ENCODE peak calls at places on chromosomes 6 and 20, in six cellular contexts. Z is RWPE1; U is mesothelial cell of epicardium; H is naive thymus-derived CD4-positive, alpha-beta T cell; E is fibroblast of gingiva; S is ACHN. L is an unnamed sample.

GRCh38 chr6:78605909-78606446 is 261.4 kb upstream of the IRAK1BP1 start:
- DNase-seq in Z (peak; percentile 66), U (no peak), H (no peak), E (peak; percentile 62), S (peak; percentile 13), L (no peak)

GRCh38 chr6:94902974-94903628 is 674.2 kb upstream of the MANEA start:
- DNase-seq in Z (no peak), U (no peak), H (no peak), E (no peak), S (no peak), L (peak; percentile 1)

GRCh38 chr6:1773697-1774096 is 164.0 kb downstream of the FOXC1 start:
- DNase-seq in Z (no peak), U (no peak), H (no peak), E (no peak), S (no peak), L (no peak)

GRCh38 chr6:6964675-6965074 is 143.1 kb upstream of the RREB1 start:
- DNase-seq in Z (no peak), U (no peak), H (no peak), E (no peak), S (no peak), L (no peak)

GRCh38 chr20:219290-220115 is 7.6 kb upstream of the DEFB129 start:
- DNase-seq in Z (peak; percentile 56), U (no peak), H (no peak), E (no peak), S (peak; percentile 35), L (peak; percentile 49)

GRCh38 chr20:21141825-21142224 is 15.9 kb downstream of the KIZ start:
- DNase-seq in Z (no peak), U (no peak), H (no peak), E (no peak), S (no peak), L (no peak)

GRCh38 chr6:133955582-133956412 is 2.8 kb downstream of the TBPL1 start:
- DNase-seq in Z (no peak), U (no peak), H (no peak), E (no peak), S (no peak), L (no peak)

GRCh38 chr6:48664850-48665249 is 553.9 kb upstream of the PTCHD4 start:
- DNase-seq in Z (no peak), U (no peak), H (no peak), E (no peak), S (no peak), L (no peak)

GRCh38 chr6:113423956-113424355 is 433.2 kb upstream of the MARCKS start:
- DNase-seq in Z (no peak), U (no peak), H (no peak), E (no peak), S (no peak), L (no peak)

GRCh38 chr6:66355471-66355870 is 648.4 kb upstream of the EYS start:
- DNase-seq in Z (no peak), U (no peak), H (no peak), E (no peak), S (no peak), L (no peak)

GRCh38 chr6:1516742-1517520 is 92.8 kb upstream of the FOXC1 start:
- DNase-seq in Z (no peak), U (no peak), H (no peak), E (no peak), S (no peak), L (no peak)

GRCh38 chr6:44038543-44039065 is 88.6 kb downstream of the MRPL14 start:
- DNase-seq in Z (no peak), U (no peak), H (no peak), E (no peak), S (no peak), L (no peak)

GRCh38 chr6:11875325-11876109 is 96.9 kb upstream of the ADTRP start:
- DNase-seq in Z (no peak), U (no peak), H (no peak), E (no peak), S (no peak), L (no peak)

GRCh38 chr20:11267131-11267761 is 593.4 kb upstream of the JAG1 start:
- DNase-seq in Z (peak; percentile 99), U (no peak), H (no peak), E (peak; percentile 58), S (peak; percentile 89), L (peak; percentile 93)

GRCh38 chr6:1558388-1558787 is 51.3 kb upstream of the FOXC1 start:
- DNase-seq in Z (no peak), U (no peak), H (no peak), E (no peak), S (no peak), L (no peak)

GRCh38 chr6:35048631-35049083 is 92.5 kb downstream of the TCP11 start:
- DNase-seq in Z (no peak), U (no peak), H (peak; percentile 51), E (no peak), S (no peak), L (no peak)

GRCh38 chr6:2209226-2209809 is 36.1 kb downstream of the GMDS start:
- DNase-seq in Z (peak; percentile 41), U (no peak), H (no peak), E (no peak), S (peak; percentile 54), L (peak; percentile 54)

GRCh38 chr6:121856296-121856695 is 420.9 kb downstream of the GJA1 start:
- DNase-seq in Z (no peak), U (no peak), H (no peak), E (peak; percentile 72), S (no peak), L (no peak)

GRCh38 chr6:73200247-73200646 is 25.0 kb downstream of the KHDC1L start:
- DNase-seq in Z (no peak), U (no peak), H (no peak), E (no peak), S (no peak), L (no peak)

GRCh38 chr6:46090115-46091079 is 39.4 kb upstream of the ENPP4 start:
- DNase-seq in Z (peak; percentile 63), U (peak; percentile 27), H (peak; percentile 44), E (peak; percentile 30), S (peak; percentile 39), L (peak; percentile 25)

GRCh38 chr6:145036236-145036635 is 699.1 kb downstream of the EPM2A start:
- DNase-seq in Z (no peak), U (no peak), H (no peak), E (no peak), S (no peak), L (no peak)

GRCh38 chr6:87700351-87700728 is 1.7 kb downstream of the AKIRIN2 start:
- DNase-seq in Z (no peak), U (no peak), H (no peak), E (no peak), S (no peak), L (no peak)

GRCh38 chr20:14992961-14993360 is 655.5 kb upstream of the FLRT3 start:
- DNase-seq in Z (no peak), U (no peak), H (no peak), E (peak; percentile 53), S (no peak), L (no peak)

GRCh38 chr20:39993737-39994136 is 695.3 kb downstream of the MAFB start:
- DNase-seq in Z (no peak), U (no peak), H (no peak), E (no peak), S (no peak), L (no peak)

GRCh38 chr6:113414511-113414910 is 442.6 kb upstream of the MARCKS start:
- DNase-seq in Z (peak; percentile 56), U (no peak), H (no peak), E (peak; percentile 72), S (peak; percentile 73), L (peak; percentile 69)

GRCh38 chr20:4435210-4435609 is 286.5 kb upstream of the PRND start:
- DNase-seq in Z (no peak), U (no peak), H (no peak), E (peak; percentile 82), S (no peak), L (no peak)

GRCh38 chr6:36381502-36382389 is 5.7 kb downstream of the ETV7 start:
- DNase-seq in Z (no peak), U (no peak), H (no peak), E (no peak), S (no peak), L (no peak)

GRCh38 chr6:137998461-137999019 is 108.7 kb downstream of the PERP start:
- DNase-seq in Z (no peak), U (no peak), H (no peak), E (no peak), S (no peak), L (no peak)

GRCh38 chr20:63267681-63268080 is 4.9 kb upstream of the ARFGAP1 start:
- DNase-seq in Z (no peak), U (no peak), H (no peak), E (no peak), S (no peak), L (no peak)

GRCh38 chr6:135438907-135439535 is 58.5 kb downstream of the AHI1 start:
- DNase-seq in Z (peak; percentile 14), U (no peak), H (peak; percentile 39), E (no peak), S (peak; percentile 19), L (no peak)

GRCh38 chr6:26183581-26184408 is 96.6 kb downstream of the HFE start:
- DNase-seq in Z (no peak), U (no peak), H (peak; percentile 83), E (peak; percentile 87), S (peak; percentile 90), L (no peak)

GRCh38 chr6:47098570-47098993 is 56.5 kb upstream of the ADGRF1 start:
- DNase-seq in Z (peak; percentile 38), U (no peak), H (no peak), E (peak; percentile 84), S (no peak), L (no peak)

GRCh38 chr6:35476004-35476403 is 7.8 kb downstream of the RPL10A start:
- DNase-seq in Z (no peak), U (no peak), H (no peak), E (no peak), S (no peak), L (no peak)